ENCODE peak calls at places on chromosomes 7 and 10, in six cellular contexts. X is spleen, M is esophagus muscularis mucosa, K is HepG2, Z is HCT116, F is transverse colon. W is an unnamed sample.

GRCh38 chr10:118900617-118901016 is 128.9 kb upstream of the NANOS1 start:
- DNase-seq in X (no peak), M (peak; percentile 66), K (no peak), Z (no peak), F (no peak), W (no peak)

GRCh38 chr7:66092654-66093053 is 17.0 kb downstream of the ASL start:
- DNase-seq in X (no peak), M (no peak), K (no peak), Z (no peak), F (no peak), W (no peak)

GRCh38 chr10:89158446-89158845 is 48.7 kb downstream of the CH25H start:
- DNase-seq in X (no peak), M (no peak), K (no peak), Z (no peak), F (no peak), W (no peak)

GRCh38 chr7:106165328-106165727 is 53.2 kb upstream of the SYPL1 start:
- DNase-seq in X (no peak), M (no peak), K (no peak), Z (no peak), F (no peak), W (no peak)

GRCh38 chr7:139043823-139044812 is 8.3 kb upstream of the ZC3HAV1L start:
- DNase-seq in X (no peak), M (no peak), K (peak; percentile 16), Z (no peak), F (peak; percentile 51), W (no peak)

GRCh38 chr10:75283150-75284096 is 47.7 kb upstream of the COMTD1 start:
- DNase-seq in X (no peak), M (peak; percentile 74), K (no peak), Z (no peak), F (no peak), W (peak; percentile 52)

GRCh38 chr10:124543146-124543545 is 81.5 kb downstream of the LHPP start:
- DNase-seq in X (no peak), M (no peak), K (no peak), Z (no peak), F (no peak), W (no peak)

GRCh38 chr10:43707755-43708154 is 59.1 kb upstream of the ZNF32 start:
- DNase-seq in X (peak; percentile 78), M (no peak), K (no peak), Z (no peak), F (no peak), W (no peak)

GRCh38 chr7:99409814-99410213 is 1.0 kb downstream of the BUD31 start:
- DNase-seq in X (no peak), M (no peak), K (no peak), Z (no peak), F (no peak), W (no peak)

GRCh38 chr10:68594405-68594804 is 34.3 kb downstream of the TET1 start:
- DNase-seq in X (no peak), M (no peak), K (no peak), Z (peak; percentile 50), F (no peak), W (no peak)

GRCh38 chr10:117000580-117000979 is 4.4 kb downstream of the SHTN1 start:
- DNase-seq in X (no peak), M (no peak), K (no peak), Z (peak; percentile 2), F (no peak), W (no peak)

GRCh38 chr10:125756196-125756595 is 19.4 kb downstream of the MMP21 start:
- DNase-seq in X (no peak), M (no peak), K (no peak), Z (no peak), F (no peak), W (no peak)

GRCh38 chr10:64115913-64116643 is 594.9 kb downstream of the REEP3 start:
- DNase-seq in X (no peak), M (no peak), K (no peak), Z (no peak), F (peak; percentile 11), W (no peak)

GRCh38 chr7:2621061-2621828 is 10.5 kb upstream of the TTYH3 start:
- DNase-seq in X (peak; percentile 82), M (no peak), K (no peak), Z (no peak), F (peak; percentile 53), W (no peak)

GRCh38 chr10:70835895-70836294 is 20.1 kb downstream of the SGPL1 start:
- DNase-seq in X (no peak), M (no peak), K (peak; percentile 76), Z (no peak), F (no peak), W (no peak)

GRCh38 chr10:6579193-6579903 is 728 bp downstream of the PRKCQ start:
- DNase-seq in X (no peak), M (no peak), K (no peak), Z (no peak), F (no peak), W (no peak)

GRCh38 chr10:126049741-126050140 is 153.4 kb downstream of the FANK1 start:
- DNase-seq in X (no peak), M (no peak), K (no peak), Z (no peak), F (no peak), W (no peak)

GRCh38 chr7:121504478-121504877 is 108.4 kb upstream of the FAM3C start:
- DNase-seq in X (no peak), M (no peak), K (no peak), Z (no peak), F (no peak), W (no peak)

GRCh38 chr10:43057231-43057711 is 19.6 kb upstream of the RET start:
- DNase-seq in X (peak; percentile 51), M (no peak), K (no peak), Z (no peak), F (no peak), W (no peak)

GRCh38 chr10:42691361-42692120 is 53.2 kb upstream of the ZNF33B start:
- DNase-seq in X (no peak), M (no peak), K (no peak), Z (no peak), F (no peak), W (no peak)

GRCh38 chr10:78134919-78135318 is 101.3 kb downstream of the RPS24 start:
- DNase-seq in X (no peak), M (no peak), K (no peak), Z (no peak), F (no peak), W (no peak)

GRCh38 chr7:113071465-113071864 is 15.2 kb downstream of the GPR85 start:
- DNase-seq in X (no peak), M (no peak), K (no peak), Z (no peak), F (peak; percentile 19), W (no peak)

DNA sequence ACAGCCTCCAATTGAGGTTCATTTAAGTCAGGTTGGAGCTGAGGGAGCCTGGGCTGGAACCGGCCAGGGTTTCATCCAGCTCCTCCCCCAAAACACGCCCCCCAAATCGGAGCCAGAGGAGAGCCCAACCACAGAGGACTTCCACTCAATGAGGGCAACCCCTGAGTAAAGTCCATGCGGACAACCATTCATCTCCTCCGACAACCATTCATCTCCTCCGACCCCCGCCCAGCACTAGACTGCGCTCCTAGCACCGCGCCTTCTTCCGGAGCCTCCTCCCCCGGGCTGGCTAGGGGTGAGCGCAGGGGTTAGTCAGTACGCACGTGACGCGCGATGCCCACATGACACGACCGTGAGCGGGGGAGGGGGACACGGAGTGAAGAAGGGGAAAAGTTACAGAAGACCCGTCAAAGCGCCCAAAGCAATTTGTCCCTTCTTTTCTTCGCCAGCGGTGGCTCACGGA is 1.4 kb downstream of the MAGI2 start:
- DNase-seq in X (peak; percentile 88), M (peak; percentile 97), K (peak; percentile 97), Z (no peak), F (peak; percentile 60), W (peak; percentile 92)
- TF ChIP-seq POLR2A in X (no peak), M (peak; percentile 60), K (peak; percentile 66), Z (no peak), F (peak; percentile 38), W (no peak)

GRCh38 chr7:64521409-64521984 is 41.4 kb downstream of the ZNF680 start:
- DNase-seq in X (no peak), M (no peak), K (no peak), Z (no peak), F (no peak), W (no peak)

GRCh38 chr7:64516451-64516850 is 46.4 kb downstream of the ZNF680 start:
- DNase-seq in X (no peak), M (no peak), K (no peak), Z (no peak), F (no peak), W (no peak)

GRCh38 chr7:64515330-64515729 is 47.5 kb downstream of the ZNF680 start:
- DNase-seq in X (no peak), M (no peak), K (no peak), Z (no peak), F (no peak), W (no peak)

GRCh38 chr7:64515781-64516180 is 47.1 kb downstream of the ZNF680 start:
- DNase-seq in X (no peak), M (no peak), K (no peak), Z (no peak), F (no peak), W (no peak)
- H3K9me3 ChIP-seq in X (peaks cover 99% of the 10 kb centered on the region), M (peaks cover 38% of the 10 kb centered on the region), K (peaks cover 55% of the 10 kb centered on the region), Z (peaks cover 42% of the 10 kb centered on the region), F (peaks cover 97% of the 10 kb centered on the region), W (peaks cover 36% of the 10 kb centered on the region)

GRCh38 chr10:97071491-97071890 is 114.3 kb downstream of the SLIT1 start:
- DNase-seq in X (no peak), M (no peak), K (no peak), Z (no peak), F (no peak), W (no peak)

GRCh38 chr10:97067716-97068391 is 117.9 kb downstream of the SLIT1 start:
- DNase-seq in X (peak; percentile 46), M (no peak), K (no peak), Z (no peak), F (no peak), W (no peak)

GRCh38 chr10:97069026-97069425 is 116.7 kb downstream of the SLIT1 start:
- DNase-seq in X (peak; percentile 39), M (no peak), K (no peak), Z (no peak), F (no peak), W (no peak)

GRCh38 chr10:97066877-97067555 is 118.7 kb downstream of the SLIT1 start:
- DNase-seq in X (peak; percentile 54), M (no peak), K (no peak), Z (no peak), F (no peak), W (no peak)

DNA sequence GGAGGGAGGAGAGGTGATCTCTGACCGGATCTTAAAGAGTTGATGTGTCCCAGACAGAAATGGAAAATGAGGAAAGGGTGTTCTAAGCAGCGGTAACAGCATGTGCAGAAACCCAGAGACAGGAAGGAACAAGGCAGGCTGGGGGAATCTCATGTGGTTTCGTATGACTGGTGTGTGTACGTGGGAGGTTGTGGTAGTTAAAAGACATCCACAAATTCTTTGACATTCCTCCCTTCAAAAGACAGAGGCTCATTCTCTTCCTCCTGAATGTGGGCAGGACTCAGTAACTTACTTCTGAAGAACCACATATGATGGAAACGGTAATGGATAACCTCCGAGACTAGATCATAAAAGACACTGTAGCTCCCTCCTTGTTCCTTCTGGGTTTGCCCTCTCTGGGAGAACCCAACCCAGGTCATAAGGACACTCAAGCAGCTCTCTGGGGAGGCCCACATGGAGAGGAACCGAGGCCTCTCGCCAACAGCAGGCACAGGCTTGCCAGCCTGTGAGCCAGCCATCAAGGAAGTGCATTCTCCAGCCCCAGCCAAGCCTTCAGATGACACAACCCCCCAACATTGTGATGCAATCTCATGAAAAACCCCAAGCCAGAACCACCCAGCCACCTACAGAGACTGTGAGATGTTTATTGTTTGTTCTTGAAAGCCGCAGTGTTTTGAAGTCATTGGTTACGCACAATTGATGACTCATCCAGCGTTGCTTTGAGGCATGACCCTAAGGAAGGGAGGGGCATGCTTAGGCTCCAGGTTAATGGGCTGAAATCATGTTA is 116.0 kb downstream of the SLIT1 start:
- DNase-seq in X (no peak), M (no peak), K (no peak), Z (peak; percentile 68), F (no peak), W (no peak)
- TF ChIP-seq POLR2AphosphoS5 in X (no peak), M (no peak), K (no peak), Z (no peak), F (no peak), W (no peak)

GRCh38 chr10:3780056-3780765 is 4.8 kb downstream of the KLF6 start:
- DNase-seq in X (peak; percentile 74), M (no peak), K (no peak), Z (no peak), F (no peak), W (no peak)
- TF ChIP-seq POLR2A in X (no peak), M (peak; percentile 20), K (no peak), Z (no peak), F (peak; percentile 21), W (no peak)

W was measured in suprapubic skin.